ENCODE peak calls at places on chromosomes 12 and 14, in four cellular contexts. O is WTC11, W is HepG2, U is GM12878. J is an unnamed sample.

GRCh38 chr12:23742574-23742973 is 206.9 kb downstream of the SOX5 start:
- DNase-seq in O (no peak), W (no peak), U (no peak), J (no peak)

GRCh38 chr12:47075192-47076084 is 4.0 kb upstream of the PCED1B start:
- DNase-seq in O (no peak), U (no peak), W (no peak), J (no peak)

GRCh38 chr12:103036581-103037214 is 79.2 kb downstream of the ASCL1 start:
- DNase-seq in W (no peak), U (peak; percentile 31), O (no peak), J (no peak)

GRCh38 chr12:52119398-52120254 is 40.1 kb downstream of the SMIM41 start:
- DNase-seq in U (no peak), O (peak; percentile 86), W (peak; percentile 70), J (peak; percentile 73)

GRCh38 chr12:130075497-130076076 is 86.7 kb upstream of the FZD10 start:
- DNase-seq in U (no peak), W (no peak), O (no peak), J (no peak)

GRCh38 chr12:51013441-51013840 is 12.7 kb downstream of the SLC11A2 start:
- DNase-seq in U (no peak), W (no peak), O (no peak), J (no peak)

GRCh38 chr12:124428792-124429281 is 133.9 kb downstream of the RFLNA start:
- DNase-seq in U (no peak), W (no peak), O (no peak), J (no peak)

GRCh38 chr12:62640910-62641448 is 174.4 kb downstream of the MON2 start:
- DNase-seq in U (peak; percentile 27), W (no peak), O (no peak), J (no peak)

GRCh38 chr14:94110552-94111181 is at the start of gene IFI27:
- DNase-seq in W (no peak), U (no peak), O (no peak), J (peak; percentile 48)

GRCh38 chr14:66496188-66496807 is 10.1 kb downstream of the CCDC196 start:
- DNase-seq in O (no peak), W (no peak), U (no peak), J (no peak)

GRCh38 chr12:70418101-70418500 is 52.0 kb downstream of the KCNMB4 start:
- DNase-seq in W (no peak), U (no peak), O (no peak), J (no peak)

GRCh38 chr12:109879332-109880048 is 851 bp downstream of the GLTP start:
- DNase-seq in W (no peak), U (no peak), O (no peak), J (no peak)

GRCh38 chr12:101299346-101299745 is 19.4 kb downstream of the UTP20 start:
- DNase-seq in U (no peak), O (no peak), W (no peak), J (no peak)

GRCh38 chr14:53628747-53629146 is 327.9 kb downstream of the BMP4 start:
- DNase-seq in U (no peak), W (no peak), O (no peak), J (no peak)

GRCh38 chr12:55019784-55020183 is at the start of gene NEUROD4:
- DNase-seq in W (peak; percentile 30), U (no peak), O (peak; percentile 92), J (peak; percentile 36)

GRCh38 chr12:15151141-15152091 is 69.8 kb downstream of the RERG start:
- DNase-seq in W (peak; percentile 5), U (no peak), O (no peak), J (no peak)

GRCh38 chr12:96571101-96571862 is 81.9 kb downstream of the CFAP54 start:
- DNase-seq in O (no peak), W (no peak), U (peak; percentile 93), J (no peak)

GRCh38 chr14:51850651-51851050 is 9.8 kb upstream of the GNG2 start:
- DNase-seq in U (no peak), W (no peak), O (no peak), J (no peak)

GRCh38 chr12:124904306-124905098 is 9.9 kb downstream of the UBC start:
- DNase-seq in O (no peak), W (peak; percentile 72), U (no peak), J (peak; percentile 95)

GRCh38 chr12:5912437-5913334 is 32.4 kb downstream of the ANO2 start:
- DNase-seq in U (no peak), W (no peak), O (peak; percentile 85), J (peak; percentile 26)

GRCh38 chr14:75022655-75023054 is 19.9 kb downstream of the EIF2B2 start:
- DNase-seq in O (peak; percentile 48), U (no peak), W (peak; percentile 40), J (peak; percentile 18)

GRCh38 chr14:76698191-76698590 is 63.1 kb upstream of the VASH1 start:
- DNase-seq in W (no peak), U (no peak), O (no peak), J (no peak)

GRCh38 chr12:121453629-121454028 is 53.7 kb downstream of the RNF34 start:
- DNase-seq in O (no peak), W (no peak), U (no peak), J (no peak)

GRCh38 chr12:109160433-109160832 is 44.0 kb downstream of the ACACB start:
- DNase-seq in O (no peak), W (no peak), U (no peak), J (no peak)

GRCh38 chr12:76029982-76030377 is 1.6 kb downstream of the PHLDA1 start:
- DNase-seq in U (no peak), W (no peak), O (peak; percentile 22), J (no peak)
- TF ChIP-seq CBFB in U (no peak), W (no peak), O (no peak), J (no peak)

GRCh38 chr12:17304503-17305347 is 698.8 kb upstream of the LMO3 start:
- DNase-seq in W (no peak), U (no peak), O (no peak), J (no peak)
- TF ChIP-seq CBFB in W (no peak), U (no peak), O (no peak), J (no peak)

DNA sequence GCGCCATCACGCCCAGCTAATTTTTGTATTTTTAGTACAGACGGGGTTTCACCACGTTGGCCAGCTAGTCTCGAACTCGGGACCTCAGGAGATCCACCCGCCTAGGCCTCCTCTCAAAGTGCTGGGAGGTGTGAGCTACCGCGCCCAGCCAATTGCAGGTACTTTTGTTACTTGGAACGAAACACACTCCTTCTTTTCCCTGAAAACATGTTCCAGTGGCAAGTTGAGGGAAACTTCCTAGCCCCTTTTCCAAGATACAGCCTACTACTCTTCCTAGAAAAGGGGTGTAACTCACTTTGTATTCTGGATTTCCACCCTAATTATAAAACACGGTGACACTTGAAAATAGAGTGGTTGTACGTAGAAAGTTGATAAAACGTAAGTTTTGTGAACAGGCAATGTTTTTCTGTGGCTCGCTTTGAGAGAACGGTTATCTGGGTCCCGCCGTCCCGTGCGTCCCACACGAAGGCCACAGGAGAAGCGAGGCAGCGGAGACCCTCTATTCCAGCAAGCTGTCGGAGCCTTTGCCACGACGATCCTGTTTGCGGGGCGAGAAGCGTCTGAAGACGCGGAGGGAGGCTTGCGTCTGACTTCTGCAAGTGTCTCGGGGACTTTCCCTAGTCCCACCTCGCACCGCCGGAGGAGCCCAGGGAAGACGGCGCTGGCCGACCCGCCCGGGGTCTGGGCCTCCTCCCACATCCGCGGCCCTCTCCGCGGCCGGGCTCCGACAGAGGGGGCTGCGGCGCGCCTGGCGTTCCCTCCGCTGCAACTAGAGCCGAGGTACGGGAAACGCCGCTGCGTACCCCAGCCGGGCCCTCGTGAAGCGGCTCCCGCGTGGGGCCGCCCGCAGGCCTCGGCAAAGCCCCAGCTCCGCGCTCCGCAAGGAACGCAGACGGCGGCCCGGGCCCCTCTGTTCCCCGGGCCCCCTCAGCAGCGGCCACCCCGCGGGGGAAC is 745 bp downstream of the CDCA4 start:
- DNase-seq in W (no peak), U (no peak), O (peak; percentile 52), J (peak; percentile 21)
- TF ChIP-seq CBFB in W (no peak), U (no peak), O (no peak), J (no peak)

GRCh38 chr14:50106178-50106577 is 10.2 kb downstream of the VCPKMT start:
- DNase-seq in O (no peak), W (no peak), U (no peak), J (no peak)
- TF ChIP-seq CBFB in O (no peak), W (no peak), U (no peak), J (no peak)

GRCh38 chr14:34040765-34041164 is 89.9 kb upstream of the EGLN3 start:
- DNase-seq in O (no peak), U (no peak), W (no peak), J (no peak)
- TF ChIP-seq CBFB in O (no peak), U (no peak), W (no peak), J (no peak)

GRCh38 chr12:126030573-126030972 is 965.3 kb downstream of the AACS start:
- DNase-seq in O (no peak), U (no peak), W (no peak), J (no peak)

GRCh38 chr12:126033746-126034145 is 968.5 kb downstream of the AACS start:
- DNase-seq in W (peak; percentile 58), O (no peak), U (no peak), J (no peak)

GRCh38 chr12:126027816-126028215 is 962.6 kb downstream of the AACS start:
- DNase-seq in O (no peak), U (no peak), W (no peak), J (no peak)
- TF ChIP-seq CBFB in O (no peak), U (no peak), W (no peak), J (no peak)

DNA sequence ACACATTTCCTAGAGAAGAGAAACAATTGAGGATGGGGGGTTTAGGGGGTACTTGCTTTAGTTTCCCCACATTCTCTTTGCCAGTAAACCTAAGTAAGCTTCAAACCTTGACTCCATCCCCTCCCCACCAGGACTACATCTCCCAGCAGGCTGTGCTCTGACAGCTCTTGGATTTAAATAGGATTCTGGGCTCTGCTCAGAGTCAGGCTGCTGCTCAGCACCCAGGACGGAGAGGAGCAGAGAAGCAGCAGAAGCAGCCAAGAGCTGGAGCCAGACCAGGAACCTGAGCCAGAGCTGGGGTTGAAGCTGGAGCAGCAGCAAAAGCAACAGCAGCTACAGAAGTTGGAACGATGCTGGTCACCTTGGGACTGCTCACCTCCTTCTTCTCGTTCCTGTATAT is 20.6 kb downstream of the RDH12 start:
- DNase-seq in W (no peak), O (peak; percentile 35), U (no peak), J (no peak)
- TF ChIP-seq CBFB in W (no peak), O (no peak), U (no peak), J (no peak)

DNA sequence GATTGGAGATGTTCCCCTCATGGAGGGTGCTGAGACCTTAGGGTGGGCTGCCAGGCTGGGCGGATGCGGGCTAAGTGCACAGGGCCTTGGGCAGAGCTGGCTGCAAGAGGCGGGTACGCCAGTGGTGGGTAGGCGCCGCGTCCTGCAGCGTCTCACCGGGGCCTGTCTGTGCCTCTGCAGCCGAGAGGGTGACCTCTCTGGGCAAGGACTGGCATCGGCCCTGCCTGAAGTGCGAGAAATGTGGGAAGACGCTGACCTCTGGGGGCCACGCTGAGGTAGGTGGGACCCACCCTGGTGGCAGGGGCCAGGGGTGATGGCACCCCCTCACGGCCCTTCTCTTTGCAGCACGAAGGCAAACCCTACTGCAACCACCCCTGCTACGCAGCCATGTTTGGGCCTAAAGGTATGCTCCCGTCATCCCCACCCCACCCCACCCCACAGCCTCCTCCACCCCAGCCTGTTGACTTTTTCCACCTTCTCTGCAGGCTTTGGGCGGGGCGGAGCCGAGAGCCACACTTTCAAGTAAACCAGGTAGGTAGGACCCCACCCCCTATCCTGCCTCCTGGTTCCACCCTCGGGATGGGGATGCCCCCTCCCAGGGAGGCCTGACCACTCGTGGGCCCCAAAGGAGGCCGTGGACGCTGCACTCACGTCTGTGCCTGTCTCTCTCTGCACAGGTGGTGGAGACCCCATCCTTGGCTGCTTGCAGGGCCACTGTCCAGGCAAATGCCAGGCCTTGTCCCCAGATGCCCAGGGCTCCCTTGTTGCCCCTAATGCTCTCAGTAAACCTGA is 1.5 kb downstream of the CRIP1 start:
- DNase-seq in U (no peak), O (no peak), W (no peak), J (no peak)
- TF ChIP-seq CBFB in U (no peak), O (no peak), W (no peak), J (no peak)

GRCh38 chr14:33062881-33063280 is 124.2 kb downstream of the NPAS3 start:
- DNase-seq in W (no peak), O (no peak), U (no peak), J (no peak)
- TF ChIP-seq CBFB in W (no peak), O (no peak), U (no peak), J (no peak)

J was measured in K562.